ENCODE peak calls at places on chromosomes 2 and 18, in ten cellular contexts. One of them, this sample, is unnamed.
A peak's percentile ranks its signal among the peaks of the same experiment; 100 is the strongest.

GRCh38 chr2:223601932-223602676 is at the start of gene SCG2:
- DNase-seq in tibial artery: peak; percentile 74
- DNase-seq in CD8-positive, alpha-beta T cell: no peak
- DNase-seq in OCI-LY7: no peak
- DNase-seq in Peyer's patch: peak; percentile 25
- DNase-seq in neuronal stem cell: peak; percentile 64
- DNase-seq in thyroid gland: peak; percentile 68
- DNase-seq in neural progenitor cell: peak; percentile 85
- DNase-seq in cardiac muscle cell: peak; percentile 95
- DNase-seq in right lobe of liver: peak; percentile 71
- DNase-seq in this sample: no peak

GRCh38 chr2:178480227-178481181 is at the start of gene PLEKHA3:
- DNase-seq in tibial artery: peak; percentile 97
- DNase-seq in OCI-LY7: peak; percentile 80
- DNase-seq in neuronal stem cell: peak; percentile 85
- DNase-seq in right lobe of liver: peak; percentile 98
- DNase-seq in Peyer's patch: peak; percentile 77
- DNase-seq in cardiac muscle cell: peak; percentile 99
- DNase-seq in thyroid gland: peak; percentile 98
- DNase-seq in CD8-positive, alpha-beta T cell: peak; percentile 38
- DNase-seq in neural progenitor cell: peak; percentile 91
- DNase-seq in this sample: no peak

GRCh38 chr2:204104821-204105220 is 168.3 kb downstream of the ICOS start:
- DNase-seq in thyroid gland: no peak
- DNase-seq in neuronal stem cell: no peak
- DNase-seq in right lobe of liver: no peak
- DNase-seq in CD8-positive, alpha-beta T cell: no peak
- DNase-seq in cardiac muscle cell: no peak
- DNase-seq in tibial artery: no peak
- DNase-seq in OCI-LY7: no peak
- DNase-seq in Peyer's patch: no peak
- DNase-seq in neural progenitor cell: no peak
- DNase-seq in this sample: no peak

GRCh38 chr18:49878996-49879585 is 65.8 kb upstream of the ACAA2 start:
- DNase-seq in thyroid gland: no peak
- DNase-seq in CD8-positive, alpha-beta T cell: no peak
- DNase-seq in OCI-LY7: no peak
- DNase-seq in right lobe of liver: no peak
- DNase-seq in neuronal stem cell: no peak
- DNase-seq in neural progenitor cell: no peak
- DNase-seq in cardiac muscle cell: peak; percentile 61
- DNase-seq in Peyer's patch: no peak
- DNase-seq in tibial artery: no peak
- DNase-seq in this sample: no peak

GRCh38 chr2:52336951-52337350 is 1305.0 kb upstream of the NRXN1 start:
- DNase-seq in OCI-LY7: no peak
- DNase-seq in cardiac muscle cell: no peak
- DNase-seq in thyroid gland: no peak
- DNase-seq in Peyer's patch: no peak
- DNase-seq in right lobe of liver: no peak
- DNase-seq in neural progenitor cell: no peak
- DNase-seq in neuronal stem cell: no peak
- DNase-seq in tibial artery: no peak
- DNase-seq in CD8-positive, alpha-beta T cell: no peak
- DNase-seq in this sample: no peak

GRCh38 chr2:47241715-47242114 is 86.6 kb upstream of the STPG4 start:
- DNase-seq in neuronal stem cell: no peak
- DNase-seq in thyroid gland: no peak
- DNase-seq in cardiac muscle cell: no peak
- DNase-seq in OCI-LY7: no peak
- DNase-seq in CD8-positive, alpha-beta T cell: no peak
- DNase-seq in neural progenitor cell: no peak
- DNase-seq in right lobe of liver: no peak
- DNase-seq in Peyer's patch: no peak
- DNase-seq in tibial artery: no peak
- DNase-seq in this sample: no peak

GRCh38 chr2:160254363-160254762 is 54.3 kb upstream of the ITGB6 start:
- DNase-seq in Peyer's patch: no peak
- DNase-seq in CD8-positive, alpha-beta T cell: no peak
- DNase-seq in neural progenitor cell: no peak
- DNase-seq in cardiac muscle cell: no peak
- DNase-seq in tibial artery: no peak
- DNase-seq in right lobe of liver: no peak
- DNase-seq in neuronal stem cell: no peak
- DNase-seq in OCI-LY7: no peak
- DNase-seq in thyroid gland: no peak
- DNase-seq in this sample: no peak

GRCh38 chr2:152406836-152407161 is 71.8 kb downstream of the FMNL2 start:
- DNase-seq in Peyer's patch: no peak
- DNase-seq in thyroid gland: no peak
- DNase-seq in OCI-LY7: no peak
- DNase-seq in CD8-positive, alpha-beta T cell: no peak
- DNase-seq in neuronal stem cell: no peak
- DNase-seq in right lobe of liver: no peak
- DNase-seq in neural progenitor cell: no peak
- DNase-seq in cardiac muscle cell: no peak
- DNase-seq in tibial artery: no peak
- DNase-seq in this sample: no peak

GRCh38 chr18:7514796-7515440 is 52.2 kb upstream of the PTPRM start:
- DNase-seq in cardiac muscle cell: peak; percentile 58
- DNase-seq in right lobe of liver: no peak
- DNase-seq in neuronal stem cell: peak; percentile 15
- DNase-seq in CD8-positive, alpha-beta T cell: no peak
- DNase-seq in Peyer's patch: no peak
- DNase-seq in neural progenitor cell: peak; percentile 42
- DNase-seq in OCI-LY7: no peak
- DNase-seq in thyroid gland: peak; percentile 67
- DNase-seq in tibial artery: no peak
- DNase-seq in this sample: no peak

GRCh38 chr2:114786901-114787300 is 344.5 kb downstream of the DPP10 start:
- DNase-seq in CD8-positive, alpha-beta T cell: no peak
- DNase-seq in cardiac muscle cell: no peak
- DNase-seq in Peyer's patch: no peak
- DNase-seq in tibial artery: no peak
- DNase-seq in right lobe of liver: no peak
- DNase-seq in thyroid gland: no peak
- DNase-seq in neuronal stem cell: no peak
- DNase-seq in OCI-LY7: no peak
- DNase-seq in neural progenitor cell: no peak
- DNase-seq in this sample: no peak

GRCh38 chr18:23330423-23330822 is 122.7 kb upstream of the RIOK3 start:
- DNase-seq in OCI-LY7: peak; percentile 54
- DNase-seq in Peyer's patch: peak; percentile 58
- DNase-seq in neural progenitor cell: no peak
- DNase-seq in tibial artery: no peak
- DNase-seq in cardiac muscle cell: no peak
- DNase-seq in thyroid gland: no peak
- DNase-seq in neuronal stem cell: no peak
- DNase-seq in CD8-positive, alpha-beta T cell: no peak
- DNase-seq in right lobe of liver: no peak
- DNase-seq in this sample: no peak

GRCh38 chr2:181984060-181984459 is 1.6 kb upstream of the PPP1R1C start:
- DNase-seq in tibial artery: no peak
- DNase-seq in right lobe of liver: no peak
- DNase-seq in CD8-positive, alpha-beta T cell: no peak
- DNase-seq in OCI-LY7: no peak
- DNase-seq in neuronal stem cell: no peak
- DNase-seq in cardiac muscle cell: peak; percentile 12
- DNase-seq in Peyer's patch: no peak
- DNase-seq in thyroid gland: no peak
- DNase-seq in neural progenitor cell: no peak
- DNase-seq in this sample: no peak

GRCh38 chr2:2926009-2926857 is 451.4 kb downstream of the EIPR1 start:
- DNase-seq in OCI-LY7: no peak
- DNase-seq in Peyer's patch: no peak
- DNase-seq in neural progenitor cell: no peak
- DNase-seq in neuronal stem cell: no peak
- DNase-seq in thyroid gland: no peak
- DNase-seq in cardiac muscle cell: no peak
- DNase-seq in right lobe of liver: no peak
- DNase-seq in CD8-positive, alpha-beta T cell: no peak
- DNase-seq in tibial artery: no peak
- DNase-seq in this sample: no peak

GRCh38 chr2:43345391-43345813 is 119.0 kb upstream of the ZFP36L2 start:
- DNase-seq in OCI-LY7: no peak
- DNase-seq in Peyer's patch: no peak
- DNase-seq in neuronal stem cell: no peak
- DNase-seq in CD8-positive, alpha-beta T cell: no peak
- DNase-seq in thyroid gland: peak; percentile 58
- DNase-seq in neural progenitor cell: peak; percentile 44
- DNase-seq in right lobe of liver: no peak
- DNase-seq in tibial artery: peak; percentile 69
- DNase-seq in cardiac muscle cell: no peak
- DNase-seq in this sample: no peak

GRCh38 chr18:56748698-56749268 is 97.6 kb downstream of the WDR7 start:
- DNase-seq in neural progenitor cell: peak; percentile 59
- DNase-seq in cardiac muscle cell: peak; percentile 63
- DNase-seq in right lobe of liver: no peak
- DNase-seq in thyroid gland: no peak
- DNase-seq in CD8-positive, alpha-beta T cell: no peak
- DNase-seq in OCI-LY7: peak; percentile 7
- DNase-seq in tibial artery: no peak
- DNase-seq in Peyer's patch: no peak
- DNase-seq in neuronal stem cell: peak; percentile 29
- DNase-seq in this sample: peak; percentile 44

GRCh38 chr2:127064642-127065250 is 42.2 kb downstream of the BIN1 start:
- DNase-seq in neuronal stem cell: peak; percentile 52
- DNase-seq in thyroid gland: peak; percentile 59
- DNase-seq in OCI-LY7: no peak
- DNase-seq in tibial artery: peak; percentile 92
- DNase-seq in Peyer's patch: no peak
- DNase-seq in cardiac muscle cell: peak; percentile 92
- DNase-seq in neural progenitor cell: peak; percentile 63
- DNase-seq in CD8-positive, alpha-beta T cell: no peak
- DNase-seq in right lobe of liver: peak; percentile 87
- DNase-seq in this sample: no peak

GRCh38 chr18:46182633-46183401 is 78.6 kb downstream of the HAUS1 start:
- DNase-seq in right lobe of liver: no peak
- DNase-seq in Peyer's patch: no peak
- DNase-seq in thyroid gland: no peak
- DNase-seq in tibial artery: no peak
- DNase-seq in OCI-LY7: no peak
- DNase-seq in cardiac muscle cell: peak; percentile 44
- DNase-seq in neural progenitor cell: no peak
- DNase-seq in CD8-positive, alpha-beta T cell: no peak
- DNase-seq in neuronal stem cell: no peak
- DNase-seq in this sample: no peak

GRCh38 chr2:171178993-171179392 is 18.3 kb upstream of the TLK1 start:
- DNase-seq in Peyer's patch: no peak
- DNase-seq in thyroid gland: no peak
- DNase-seq in tibial artery: no peak
- DNase-seq in right lobe of liver: no peak
- DNase-seq in CD8-positive, alpha-beta T cell: no peak
- DNase-seq in cardiac muscle cell: no peak
- DNase-seq in OCI-LY7: no peak
- DNase-seq in neuronal stem cell: no peak
- DNase-seq in neural progenitor cell: no peak
- DNase-seq in this sample: no peak

GRCh38 chr2:236974206-236974605 is 111.5 kb upstream of the COPS8 start:
- DNase-seq in Peyer's patch: no peak
- DNase-seq in CD8-positive, alpha-beta T cell: no peak
- DNase-seq in neuronal stem cell: no peak
- DNase-seq in right lobe of liver: no peak
- DNase-seq in cardiac muscle cell: no peak
- DNase-seq in OCI-LY7: no peak
- DNase-seq in neural progenitor cell: no peak
- DNase-seq in thyroid gland: no peak
- DNase-seq in tibial artery: no peak
- DNase-seq in this sample: no peak

DNA sequence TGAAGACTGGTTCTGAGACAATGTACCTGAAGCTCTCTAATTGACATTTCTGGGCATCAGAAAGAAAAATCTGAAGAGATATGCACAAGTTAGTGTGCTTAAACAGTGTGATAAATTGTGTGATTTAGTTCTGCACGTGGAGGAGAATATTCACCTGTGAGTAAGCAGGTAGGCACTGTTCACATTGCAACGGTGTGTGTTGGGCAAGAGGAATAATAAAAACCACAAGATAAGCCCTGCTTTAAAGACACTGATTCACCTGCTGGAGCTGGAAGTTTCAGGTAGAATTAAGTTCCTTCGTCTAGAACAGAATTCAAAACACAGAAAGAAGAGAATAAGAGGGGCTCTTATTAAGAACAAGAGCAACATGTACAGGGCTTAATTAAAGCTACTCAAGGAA is 864.3 kb upstream of the SOX11 start:
- DNase-seq in Peyer's patch: no peak
- DNase-seq in OCI-LY7: no peak
- DNase-seq in neuronal stem cell: no peak
- DNase-seq in tibial artery: no peak
- DNase-seq in CD8-positive, alpha-beta T cell: no peak
- DNase-seq in cardiac muscle cell: no peak
- DNase-seq in right lobe of liver: no peak
- DNase-seq in thyroid gland: no peak
- DNase-seq in neural progenitor cell: no peak
- DNase-seq in this sample: no peak
- H3K9me3 ChIP-seq in Peyer's patch: no peaks in the 10 kb centered on the region
- H3K9me3 ChIP-seq in OCI-LY7: no peaks in the 10 kb centered on the region
- H3K9me3 ChIP-seq in neuronal stem cell: no peaks in the 10 kb centered on the region
- H3K9me3 ChIP-seq in tibial artery: no peaks in the 10 kb centered on the region
- H3K9me3 ChIP-seq in CD8-positive, alpha-beta T cell: no peaks in the 10 kb centered on the region
- H3K9me3 ChIP-seq in cardiac muscle cell: no peaks in the 10 kb centered on the region
- H3K9me3 ChIP-seq in right lobe of liver: no peaks in the 10 kb centered on the region
- H3K9me3 ChIP-seq in thyroid gland: no peaks in the 10 kb centered on the region
- H3K9me3 ChIP-seq in neural progenitor cell: no peaks in the 10 kb centered on the region
- H3K9me3 ChIP-seq in this sample: no peaks in the 10 kb centered on the region

GRCh38 chr2:135074216-135074615 is 22.1 kb downstream of the RAB3GAP1 start:
- DNase-seq in neural progenitor cell: no peak
- DNase-seq in tibial artery: no peak
- DNase-seq in CD8-positive, alpha-beta T cell: no peak
- DNase-seq in right lobe of liver: no peak
- DNase-seq in Peyer's patch: no peak
- DNase-seq in OCI-LY7: no peak
- DNase-seq in cardiac muscle cell: no peak
- DNase-seq in thyroid gland: no peak
- DNase-seq in neuronal stem cell: no peak
- DNase-seq in this sample: no peak
- H3K9me3 ChIP-seq in neural progenitor cell: peaks cover 23% of the 10 kb centered on the region
- H3K9me3 ChIP-seq in tibial artery: no peaks in the 10 kb centered on the region
- H3K9me3 ChIP-seq in CD8-positive, alpha-beta T cell: no peaks in the 10 kb centered on the region
- H3K9me3 ChIP-seq in right lobe of liver: no peaks in the 10 kb centered on the region
- H3K9me3 ChIP-seq in Peyer's patch: no peaks in the 10 kb centered on the region
- H3K9me3 ChIP-seq in OCI-LY7: peaks cover 50% of the 10 kb centered on the region
- H3K9me3 ChIP-seq in cardiac muscle cell: no peaks in the 10 kb centered on the region
- H3K9me3 ChIP-seq in thyroid gland: no peaks in the 10 kb centered on the region
- H3K9me3 ChIP-seq in neuronal stem cell: peaks cover 62% of the 10 kb centered on the region
- H3K9me3 ChIP-seq in this sample: peaks cover 14% of the 10 kb centered on the region

GRCh38 chr2:195537811-195538210 is 119.2 kb upstream of the SLC39A10 start:
- DNase-seq in neural progenitor cell: no peak
- DNase-seq in right lobe of liver: no peak
- DNase-seq in thyroid gland: no peak
- DNase-seq in CD8-positive, alpha-beta T cell: no peak
- DNase-seq in tibial artery: no peak
- DNase-seq in cardiac muscle cell: no peak
- DNase-seq in neuronal stem cell: no peak
- DNase-seq in Peyer's patch: no peak
- DNase-seq in OCI-LY7: no peak
- DNase-seq in this sample: no peak
- H3K9me3 ChIP-seq in neural progenitor cell: no peaks in the 10 kb centered on the region
- H3K9me3 ChIP-seq in right lobe of liver: no peaks in the 10 kb centered on the region
- H3K9me3 ChIP-seq in thyroid gland: no peaks in the 10 kb centered on the region
- H3K9me3 ChIP-seq in CD8-positive, alpha-beta T cell: no peaks in the 10 kb centered on the region
- H3K9me3 ChIP-seq in tibial artery: no peaks in the 10 kb centered on the region
- H3K9me3 ChIP-seq in cardiac muscle cell: no peaks in the 10 kb centered on the region
- H3K9me3 ChIP-seq in neuronal stem cell: no peaks in the 10 kb centered on the region
- H3K9me3 ChIP-seq in Peyer's patch: no peaks in the 10 kb centered on the region
- H3K9me3 ChIP-seq in OCI-LY7: no peaks in the 10 kb centered on the region
- H3K9me3 ChIP-seq in this sample: no peaks in the 10 kb centered on the region

GRCh38 chr2:101479810-101480209 is 4.9 kb upstream of the RFX8 start:
- DNase-seq in tibial artery: no peak
- DNase-seq in cardiac muscle cell: no peak
- DNase-seq in CD8-positive, alpha-beta T cell: no peak
- DNase-seq in thyroid gland: no peak
- DNase-seq in neural progenitor cell: no peak
- DNase-seq in right lobe of liver: no peak
- DNase-seq in Peyer's patch: no peak
- DNase-seq in neuronal stem cell: no peak
- DNase-seq in OCI-LY7: no peak
- DNase-seq in this sample: no peak
- H3K9me3 ChIP-seq in tibial artery: no peaks in the 10 kb centered on the region
- H3K9me3 ChIP-seq in cardiac muscle cell: no peaks in the 10 kb centered on the region
- H3K9me3 ChIP-seq in CD8-positive, alpha-beta T cell: no peaks in the 10 kb centered on the region
- H3K9me3 ChIP-seq in thyroid gland: no peaks in the 10 kb centered on the region
- H3K9me3 ChIP-seq in neural progenitor cell: no peaks in the 10 kb centered on the region
- H3K9me3 ChIP-seq in right lobe of liver: no peaks in the 10 kb centered on the region
- H3K9me3 ChIP-seq in Peyer's patch: no peaks in the 10 kb centered on the region
- H3K9me3 ChIP-seq in neuronal stem cell: no peaks in the 10 kb centered on the region
- H3K9me3 ChIP-seq in OCI-LY7: no peaks in the 10 kb centered on the region
- H3K9me3 ChIP-seq in this sample: no peaks in the 10 kb centered on the region

This sample was measured in SK-N-MC.